ENCODE peak calls at places on chromosome 22, in six cellular contexts. F is LHCN-M2, U is amniotic epithelial cell, O is epithelial cell of esophagus, T is skeletal muscle cell, X is midbrain. N is an unnamed sample.
A peak's percentile ranks its signal among the peaks of the same experiment; 100 is the strongest.

GRCh38 chr22:32558681-32559355 is 84.2 kb downstream of the FBXO7 start:
- DNase-seq in F (peak; percentile 95), U (peak; percentile 35), O (peak; percentile 96), T (peak; percentile 43), X (no peak), N (no peak)

GRCh38 chr22:36016656-36017055 is 12.0 kb downstream of the RBFOX2 start:
- DNase-seq in F (no peak), U (no peak), O (no peak), T (no peak), X (no peak), N (no peak)

GRCh38 chr22:22687638-22688500 is 43.5 kb downstream of the GGTLC2 start:
- DNase-seq in F (peak; percentile 40), U (peak; percentile 50), O (peak; percentile 45), T (no peak), X (peak; percentile 12), N (peak; percentile 3)

GRCh38 chr22:32971252-32971651 is 86.9 kb downstream of the SYN3 start:
- DNase-seq in F (no peak), U (no peak), O (no peak), T (no peak), X (no peak), N (no peak)

GRCh38 chr22:23591203-23591791 is 11.2 kb upstream of the IGLL1 start:
- DNase-seq in F (peak; percentile 21), U (peak; percentile 60), O (peak; percentile 53), T (peak; percentile 4), X (peak; percentile 39), N (peak; percentile 7)

GRCh38 chr22:42604403-42604802 is 10.3 kb downstream of the POLDIP3 start:
- DNase-seq in F (no peak), U (peak; percentile 48), O (no peak), T (no peak), X (no peak), N (no peak)

GRCh38 chr22:40238425-40239344 is 61.0 kb downstream of the TNRC6B start:
- DNase-seq in F (peak; percentile 70), U (peak; percentile 85), O (peak; percentile 89), T (peak; percentile 41), X (no peak), N (peak; percentile 59)

GRCh38 chr22:39738746-39739145 is 154.8 kb downstream of the ENTHD1 start:
- DNase-seq in F (no peak), U (peak; percentile 85), O (peak; percentile 29), T (peak; percentile 26), X (no peak), N (peak; percentile 10)

GRCh38 chr22:44497218-44497903 is 672 bp downstream of the RTL6 start:
- DNase-seq in F (peak; percentile 31), U (no peak), O (no peak), T (no peak), X (no peak), N (no peak)

GRCh38 chr22:39985383-39986045 is 9.2 kb upstream of the FAM83F start:
- DNase-seq in F (no peak), U (no peak), O (peak; percentile 81), T (no peak), X (no peak), N (no peak)

GRCh38 chr22:43308451-43309235 is 34.5 kb downstream of the SCUBE1 start:
- DNase-seq in F (no peak), U (no peak), O (no peak), T (no peak), X (no peak), N (no peak)

GRCh38 chr22:46797355-46797754 is 34.9 kb downstream of the TBC1D22A start:
- DNase-seq in F (peak; percentile 31), U (peak; percentile 62), O (peak; percentile 72), T (no peak), X (no peak), N (no peak)

GRCh38 chr22:42905217-42905616 is 48.1 kb upstream of the ARFGAP3 start:
- DNase-seq in F (no peak), U (no peak), O (no peak), T (no peak), X (no peak), N (no peak)

GRCh38 chr22:17578129-17578754 is 14.9 kb downstream of the SLC25A18 start:
- DNase-seq in F (peak; percentile 46), U (peak; percentile 53), O (peak; percentile 24), T (peak; percentile 31), X (peak; percentile 85), N (no peak)

GRCh38 chr22:39364646-39365405 is 15.0 kb downstream of the SYNGR1 start:
- DNase-seq in F (peak; percentile 24), U (no peak), O (no peak), T (no peak), X (peak; percentile 17), N (no peak)

GRCh38 chr22:28917747-28918543 is 34.6 kb downstream of the ZNRF3 start:
- DNase-seq in F (peak; percentile 47), U (peak; percentile 61), O (no peak), T (no peak), X (peak; percentile 37), N (no peak)

GRCh38 chr22:33272180-33272579 is 214.0 kb upstream of the SYN3 start:
- DNase-seq in F (no peak), U (no peak), O (no peak), T (no peak), X (no peak), N (no peak)

GRCh38 chr22:26394787-26395186 is 34.3 kb upstream of the ASPHD2 start:
- DNase-seq in F (peak; percentile 31), U (no peak), O (no peak), T (no peak), X (no peak), N (no peak)

GRCh38 chr22:36588285-36588684 is 59.3 kb upstream of the EIF3D start:
- DNase-seq in F (no peak), U (no peak), O (no peak), T (no peak), X (no peak), N (no peak)

GRCh38 chr22:40509401-40510134 is 127.0 kb downstream of the MRTFA start:
- DNase-seq in F (peak; percentile 37), U (peak; percentile 99), O (peak; percentile 83), T (peak; percentile 96), X (peak; percentile 16), N (peak; percentile 88)

GRCh38 chr22:43404673-43405385 is 7.0 kb upstream of the MPPED1 start:
- DNase-seq in F (no peak), U (no peak), O (peak; percentile 96), T (no peak), X (no peak), N (no peak)

GRCh38 chr22:29215012-29215860 is 9.5 kb downstream of the EMID1 start:
- DNase-seq in F (no peak), U (no peak), O (no peak), T (no peak), X (no peak), N (no peak)

GRCh38 chr22:44448271-44448780 is 49.7 kb downstream of the RTL6 start:
- DNase-seq in F (peak; percentile 88), U (peak; percentile 82), O (peak; percentile 92), T (peak; percentile 92), X (peak; percentile 2), N (peak; percentile 90)

GRCh38 chr22:19659805-19660345 is 54.4 kb upstream of the SEPTIN5 start:
- DNase-seq in F (no peak), U (no peak), O (no peak), T (no peak), X (no peak), N (no peak)

GRCh38 chr22:36806824-36807223 is 10.0 kb downstream of the PVALB start:
- DNase-seq in F (peak; percentile 7), U (peak; percentile 32), O (no peak), T (no peak), X (no peak), N (no peak)

GRCh38 chr22:49361164-49361563 is 466.5 kb downstream of the BRD1 start:
- DNase-seq in F (no peak), U (no peak), O (no peak), T (no peak), X (no peak), N (no peak)

GRCh38 chr22:50342651-50343540 is at the start of gene PPP6R2:
- DNase-seq in F (peak; percentile 61), U (peak; percentile 44), O (peak; percentile 72), T (no peak), X (peak; percentile 76), N (no peak)

GRCh38 chr22:19620742-19621371 is 93.4 kb upstream of the SEPTIN5 start:
- DNase-seq in F (no peak), U (no peak), O (peak; percentile 18), T (no peak), X (no peak), N (no peak)

GRCh38 chr22:38429460-38430128 is 25.4 kb downstream of the KCNJ4 start:
- DNase-seq in F (no peak), U (peak; percentile 14), O (no peak), T (no peak), X (peak; percentile 2), N (no peak)

GRCh38 chr22:30115705-30116104 is 35.4 kb downstream of the HORMAD2 start:
- DNase-seq in F (no peak), U (no peak), O (peak; percentile 5), T (no peak), X (no peak), N (no peak)

GRCh38 chr22:48456449-48456848 is 1371.2 kb downstream of the BRD1 start:
- DNase-seq in F (no peak), U (no peak), O (no peak), T (no peak), X (no peak), N (no peak)

GRCh38 chr22:46758867-46759290 is 3.6 kb upstream of the TBC1D22A start:
- DNase-seq in F (peak; percentile 70), U (peak; percentile 77), O (peak; percentile 76), T (no peak), X (peak; percentile 57), N (no peak)

GRCh38 chr22:34334893-34335292 is 414.6 kb upstream of the LARGE1 start:
- DNase-seq in F (peak; percentile 1), U (no peak), O (no peak), T (no peak), X (no peak), N (no peak)

GRCh38 chr22:25485626-25486545 is 78.6 kb upstream of the GRK3 start:
- DNase-seq in F (peak; percentile 71), U (no peak), O (no peak), T (no peak), X (no peak), N (no peak)

GRCh38 chr22:46538816-46539163 is 1.4 kb upstream of the CELSR1 start:
- DNase-seq in F (no peak), U (peak; percentile 6), O (peak; percentile 83), T (no peak), X (no peak), N (no peak)

GRCh38 chr22:32615874-32616564 is 141.4 kb downstream of the FBXO7 start:
- DNase-seq in F (no peak), U (no peak), O (no peak), T (no peak), X (no peak), N (no peak)

GRCh38 chr22:49506010-49506400 is 321.7 kb downstream of the BRD1 start:
- DNase-seq in F (no peak), U (no peak), O (no peak), T (no peak), X (no peak), N (no peak)

GRCh38 chr22:19957445-19957844 is 15.8 kb upstream of the TXNRD2 start:
- DNase-seq in F (no peak), U (no peak), O (no peak), T (no peak), X (no peak), N (no peak)

N was measured in AG09309.